ENCODE peak calls at places on chromosomes 12 and 14, in seven cellular contexts. One of them, this sample, is unnamed.

GRCh38 chr12:3279415-3279780 is 202.2 kb downstream of the TSPAN9 start:
- DNase-seq in HL-60: no peak
- DNase-seq in esophagus muscularis mucosa: no peak
- DNase-seq in transverse colon: no peak
- DNase-seq in GM23338: no peak
- DNase-seq in stomach: no peak
- DNase-seq in GM12892: no peak
- DNase-seq in this sample: no peak

GRCh38 chr12:66352197-66352596 is 49.9 kb downstream of the HELB start:
- DNase-seq in HL-60: peak; percentile 25
- DNase-seq in esophagus muscularis mucosa: no peak
- DNase-seq in transverse colon: no peak
- DNase-seq in GM23338: peak; percentile 88
- DNase-seq in stomach: no peak
- DNase-seq in GM12892: no peak
- DNase-seq in this sample: no peak

GRCh38 chr14:61280092-61280525 is 1.0 kb downstream of the TMEM30B start:
- DNase-seq in HL-60: no peak
- DNase-seq in esophagus muscularis mucosa: peak; percentile 64
- DNase-seq in transverse colon: peak; percentile 30
- DNase-seq in GM23338: no peak
- DNase-seq in stomach: peak; percentile 45
- DNase-seq in GM12892: no peak
- DNase-seq in this sample: no peak

GRCh38 chr14:92692822-92693226 is 55.6 kb downstream of the LGMN start:
- DNase-seq in HL-60: peak; percentile 28
- DNase-seq in esophagus muscularis mucosa: no peak
- DNase-seq in transverse colon: peak; percentile 67
- DNase-seq in GM23338: no peak
- DNase-seq in stomach: peak; percentile 75
- DNase-seq in GM12892: no peak
- DNase-seq in this sample: peak; percentile 89

GRCh38 chr12:11645391-11645790 is 4.1 kb upstream of the ETV6 start:
- DNase-seq in HL-60: no peak
- DNase-seq in esophagus muscularis mucosa: no peak
- DNase-seq in transverse colon: no peak
- DNase-seq in GM23338: no peak
- DNase-seq in stomach: no peak
- DNase-seq in GM12892: no peak
- DNase-seq in this sample: no peak

GRCh38 chr12:105862163-105862821 is 276.5 kb downstream of the NUAK1 start:
- DNase-seq in HL-60: no peak
- DNase-seq in esophagus muscularis mucosa: no peak
- DNase-seq in transverse colon: no peak
- DNase-seq in GM23338: no peak
- DNase-seq in stomach: no peak
- DNase-seq in GM12892: no peak
- DNase-seq in this sample: no peak

GRCh38 chr12:106256524-106256923 is 8.7 kb upstream of the CKAP4 start:
- DNase-seq in HL-60: no peak
- DNase-seq in esophagus muscularis mucosa: peak; percentile 14
- DNase-seq in transverse colon: no peak
- DNase-seq in GM23338: no peak
- DNase-seq in stomach: no peak
- DNase-seq in GM12892: no peak
- DNase-seq in this sample: no peak

GRCh38 chr12:91622981-91623380 is 440.4 kb upstream of the DCN start:
- DNase-seq in HL-60: no peak
- DNase-seq in esophagus muscularis mucosa: no peak
- DNase-seq in transverse colon: no peak
- DNase-seq in GM23338: no peak
- DNase-seq in stomach: no peak
- DNase-seq in GM12892: no peak
- DNase-seq in this sample: no peak

GRCh38 chr14:58716706-58717105 is 78.9 kb downstream of the DACT1 start:
- DNase-seq in HL-60: no peak
- DNase-seq in esophagus muscularis mucosa: no peak
- DNase-seq in transverse colon: no peak
- DNase-seq in GM23338: no peak
- DNase-seq in stomach: no peak
- DNase-seq in GM12892: no peak
- DNase-seq in this sample: no peak

GRCh38 chr14:55574988-55575387 is 5.0 kb upstream of the KTN1 start:
- DNase-seq in HL-60: no peak
- DNase-seq in esophagus muscularis mucosa: no peak
- DNase-seq in transverse colon: no peak
- DNase-seq in GM23338: no peak
- DNase-seq in stomach: no peak
- DNase-seq in GM12892: no peak
- DNase-seq in this sample: no peak

GRCh38 chr14:51933191-51933590 is 56.2 kb upstream of the RTRAF start:
- DNase-seq in HL-60: no peak
- DNase-seq in esophagus muscularis mucosa: no peak
- DNase-seq in transverse colon: no peak
- DNase-seq in GM23338: no peak
- DNase-seq in stomach: no peak
- DNase-seq in GM12892: no peak
- DNase-seq in this sample: no peak

GRCh38 chr12:63079791-63080395 is 71.1 kb downstream of the AVPR1A start:
- DNase-seq in HL-60: no peak
- DNase-seq in esophagus muscularis mucosa: no peak
- DNase-seq in transverse colon: no peak
- DNase-seq in GM23338: no peak
- DNase-seq in stomach: no peak
- DNase-seq in GM12892: no peak
- DNase-seq in this sample: no peak

GRCh38 chr12:32907166-32907565 is 10.6 kb upstream of the PKP2 start:
- DNase-seq in HL-60: no peak
- DNase-seq in esophagus muscularis mucosa: no peak
- DNase-seq in transverse colon: no peak
- DNase-seq in GM23338: no peak
- DNase-seq in stomach: no peak
- DNase-seq in GM12892: no peak
- DNase-seq in this sample: no peak

GRCh38 chr12:26017484-26018211 is 59.2 kb downstream of the RASSF8 start:
- DNase-seq in HL-60: no peak
- DNase-seq in esophagus muscularis mucosa: no peak
- DNase-seq in transverse colon: no peak
- DNase-seq in GM23338: peak; percentile 88
- DNase-seq in stomach: no peak
- DNase-seq in GM12892: no peak
- DNase-seq in this sample: peak; percentile 64

GRCh38 chr14:96390965-96391292 is 999 bp upstream of the AK7 start:
- DNase-seq in HL-60: no peak
- DNase-seq in esophagus muscularis mucosa: no peak
- DNase-seq in transverse colon: no peak
- DNase-seq in GM23338: no peak
- DNase-seq in stomach: no peak
- DNase-seq in GM12892: no peak
- DNase-seq in this sample: no peak

GRCh38 chr12:56468216-56469006 is at the start of gene SPRYD4:
- DNase-seq in HL-60: peak; percentile 85
- DNase-seq in esophagus muscularis mucosa: peak; percentile 98
- DNase-seq in transverse colon: peak; percentile 94
- DNase-seq in GM23338: peak; percentile 96
- DNase-seq in stomach: peak; percentile 95
- DNase-seq in GM12892: peak; percentile 80
- DNase-seq in this sample: peak; percentile 97

GRCh38 chr14:104227806-104228205 is 89.4 kb downstream of the KIF26A start:
- DNase-seq in HL-60: no peak
- DNase-seq in esophagus muscularis mucosa: no peak
- DNase-seq in transverse colon: no peak
- DNase-seq in GM23338: no peak
- DNase-seq in stomach: no peak
- DNase-seq in GM12892: no peak
- DNase-seq in this sample: no peak

GRCh38 chr14:58873228-58873953 is 235.6 kb downstream of the DACT1 start:
- DNase-seq in HL-60: no peak
- DNase-seq in esophagus muscularis mucosa: no peak
- DNase-seq in transverse colon: peak; percentile 66
- DNase-seq in GM23338: no peak
- DNase-seq in stomach: no peak
- DNase-seq in GM12892: no peak
- DNase-seq in this sample: no peak

GRCh38 chr12:98466970-98467369 is 48.4 kb upstream of the TMPO start:
- DNase-seq in HL-60: no peak
- DNase-seq in esophagus muscularis mucosa: no peak
- DNase-seq in transverse colon: no peak
- DNase-seq in GM23338: no peak
- DNase-seq in stomach: no peak
- DNase-seq in GM12892: no peak
- DNase-seq in this sample: no peak

GRCh38 chr12:93341409-93342044 is 36.2 kb upstream of the NUDT4 start:
- DNase-seq in HL-60: no peak
- DNase-seq in esophagus muscularis mucosa: no peak
- DNase-seq in transverse colon: no peak
- DNase-seq in GM23338: no peak
- DNase-seq in stomach: no peak
- DNase-seq in GM12892: no peak
- DNase-seq in this sample: no peak

GRCh38 chr12:110533607-110534006 is 31.5 kb downstream of the RAD9B start:
- DNase-seq in HL-60: no peak
- DNase-seq in esophagus muscularis mucosa: no peak
- DNase-seq in transverse colon: no peak
- DNase-seq in GM23338: peak; percentile 17
- DNase-seq in stomach: no peak
- DNase-seq in GM12892: no peak
- DNase-seq in this sample: no peak

GRCh38 chr12:96698521-96698920 is 208.5 kb upstream of the NEDD1 start:
- DNase-seq in HL-60: no peak
- DNase-seq in esophagus muscularis mucosa: peak; percentile 31
- DNase-seq in transverse colon: no peak
- DNase-seq in GM23338: peak; percentile 6
- DNase-seq in stomach: no peak
- DNase-seq in GM12892: no peak
- DNase-seq in this sample: no peak

GRCh38 chr12:113802000-113802749 is 163.9 kb downstream of the RBM19 start:
- DNase-seq in HL-60: no peak
- DNase-seq in esophagus muscularis mucosa: no peak
- DNase-seq in transverse colon: no peak
- DNase-seq in GM23338: no peak
- DNase-seq in stomach: no peak
- DNase-seq in GM12892: no peak
- DNase-seq in this sample: no peak

DNA sequence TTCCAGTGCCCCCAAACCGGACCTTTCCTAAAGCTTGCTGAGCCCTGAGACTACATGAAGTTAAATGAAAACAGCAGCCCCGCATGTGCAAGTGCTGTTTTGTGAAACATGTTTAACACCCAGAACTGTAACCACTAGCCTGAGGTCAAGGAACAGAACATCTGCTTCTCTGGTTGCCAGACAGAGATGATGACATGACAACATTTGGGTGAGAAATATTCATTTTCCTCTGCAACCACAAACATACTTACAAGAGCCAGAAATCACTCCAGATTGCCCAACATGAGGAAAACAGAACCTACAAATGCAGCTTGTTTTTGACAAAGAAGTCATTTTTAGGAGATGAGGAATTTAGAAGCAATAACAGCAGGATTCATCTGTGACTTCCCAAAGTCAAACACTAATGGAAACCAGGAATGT is 110.4 kb downstream of the BCAT1 start:
- DNase-seq in HL-60: peak; percentile 87
- DNase-seq in esophagus muscularis mucosa: no peak
- DNase-seq in transverse colon: peak; percentile 37
- DNase-seq in GM23338: no peak
- DNase-seq in stomach: no peak
- DNase-seq in GM12892: no peak
- DNase-seq in this sample: peak; percentile 76
- TF ChIP-seq POLR2AphosphoS5 in HL-60: peak; percentile 79
- TF ChIP-seq POLR2AphosphoS5 in esophagus muscularis mucosa: peak; percentile 53
- TF ChIP-seq POLR2AphosphoS5 in transverse colon: peak; percentile 52
- TF ChIP-seq POLR2AphosphoS5 in GM23338: no peak
- TF ChIP-seq POLR2AphosphoS5 in stomach: peak; percentile 80
- TF ChIP-seq POLR2AphosphoS5 in GM12892: no peak
- TF ChIP-seq POLR2AphosphoS5 in this sample: peak; percentile 64

GRCh38 chr12:74915718-74916117 is 293.9 kb downstream of the KCNC2 start:
- DNase-seq in HL-60: no peak
- DNase-seq in esophagus muscularis mucosa: no peak
- DNase-seq in transverse colon: no peak
- DNase-seq in GM23338: no peak
- DNase-seq in stomach: no peak
- DNase-seq in GM12892: no peak
- DNase-seq in this sample: no peak
- TF ChIP-seq POLR2AphosphoS5 in HL-60: no peak
- TF ChIP-seq POLR2AphosphoS5 in esophagus muscularis mucosa: no peak
- TF ChIP-seq POLR2AphosphoS5 in transverse colon: no peak
- TF ChIP-seq POLR2AphosphoS5 in GM23338: no peak
- TF ChIP-seq POLR2AphosphoS5 in stomach: no peak
- TF ChIP-seq POLR2AphosphoS5 in GM12892: no peak
- TF ChIP-seq POLR2AphosphoS5 in this sample: no peak

DNA sequence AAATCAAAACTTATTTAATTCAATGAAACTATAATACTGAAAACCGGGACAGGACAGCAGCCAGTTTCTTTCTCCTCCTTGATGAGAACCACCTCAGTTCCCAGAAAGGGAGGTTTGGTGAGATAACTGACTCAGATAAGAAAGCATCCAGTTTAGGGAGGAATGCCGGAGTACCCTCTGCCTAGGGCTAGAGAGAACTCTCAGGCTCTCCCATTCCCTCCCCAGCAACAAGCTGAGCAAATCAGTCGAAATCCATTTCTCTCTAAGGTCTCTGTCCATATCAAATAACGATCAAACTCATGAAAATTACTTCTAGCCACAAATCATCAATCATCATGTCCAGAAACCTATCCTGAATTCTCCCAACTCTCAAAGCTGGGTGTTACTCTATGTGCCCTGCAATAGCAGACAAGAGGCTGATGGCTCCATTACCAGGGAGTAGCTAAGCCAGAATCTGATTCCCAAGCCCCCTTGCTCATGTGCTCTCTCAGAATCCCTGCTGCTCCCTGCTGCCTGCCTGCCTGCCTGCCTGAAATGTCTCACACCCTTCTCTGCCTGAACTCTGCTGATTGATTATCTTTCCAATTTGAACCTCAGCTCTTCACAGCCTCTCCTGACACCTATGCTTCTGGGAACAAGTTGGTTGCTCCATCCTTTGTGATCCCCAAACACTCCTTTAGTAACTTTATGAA is 49.4 kb downstream of the SLC25A47 start:
- DNase-seq in HL-60: no peak
- DNase-seq in esophagus muscularis mucosa: no peak
- DNase-seq in transverse colon: no peak
- DNase-seq in GM23338: no peak
- DNase-seq in stomach: no peak
- DNase-seq in GM12892: no peak
- DNase-seq in this sample: no peak
- TF ChIP-seq POLR2AphosphoS5 in HL-60: peak; percentile 25
- TF ChIP-seq POLR2AphosphoS5 in esophagus muscularis mucosa: no peak
- TF ChIP-seq POLR2AphosphoS5 in transverse colon: no peak
- TF ChIP-seq POLR2AphosphoS5 in GM23338: no peak
- TF ChIP-seq POLR2AphosphoS5 in stomach: no peak
- TF ChIP-seq POLR2AphosphoS5 in GM12892: no peak
- TF ChIP-seq POLR2AphosphoS5 in this sample: no peak

GRCh38 chr12:117686911-117687377 is 281.8 kb downstream of the KSR2 start:
- DNase-seq in HL-60: no peak
- DNase-seq in esophagus muscularis mucosa: no peak
- DNase-seq in transverse colon: peak; percentile 17
- DNase-seq in GM23338: no peak
- DNase-seq in stomach: no peak
- DNase-seq in GM12892: no peak
- DNase-seq in this sample: peak; percentile 76
- TF ChIP-seq POLR2AphosphoS5 in HL-60: no peak
- TF ChIP-seq POLR2AphosphoS5 in esophagus muscularis mucosa: no peak
- TF ChIP-seq POLR2AphosphoS5 in transverse colon: no peak
- TF ChIP-seq POLR2AphosphoS5 in GM23338: no peak
- TF ChIP-seq POLR2AphosphoS5 in stomach: no peak
- TF ChIP-seq POLR2AphosphoS5 in GM12892: no peak
- TF ChIP-seq POLR2AphosphoS5 in this sample: no peak